ENCODE peak calls at places on chromosomes 16 and 17, in eight cellular contexts. V is endodermal cell, Y is A549, T is upper lobe of right lung, B is upper lobe of left lung, N is left lung, C is stomach, L is right lobe of liver. X is an unnamed sample. For H3K4me1, the result is how much of the 10 kb centered on the place peaks cover.

GRCh38 chr17:31425646-31426045 is 34.2 kb downstream of the RAB11FIP4 start:
- DNase-seq in C (no peak), Y (no peak), N (peak), B (peak), L (no peak), T (no peak), V (peak), X (peak)

GRCh38 chr16:4767872-4768548 is 1.0 kb upstream of the ZNF500 start:
- DNase-seq in Y (no peak), B (no peak), T (no peak), V (no peak), C (no peak), N (no peak), L (no peak), X (no peak)

GRCh38 chr17:74734256-74734655 is 2.8 kb upstream of the RAB37 start:
- DNase-seq in N (no peak), V (no peak), C (no peak), B (no peak), T (no peak), L (no peak), Y (no peak), X (no peak)

GRCh38 chr17:34981538-34982241 is 1.4 kb downstream of the LIG3 start:
- DNase-seq in B (no peak), L (no peak), C (no peak), V (no peak), T (no peak), Y (no peak), N (no peak), X (no peak)

GRCh38 chr16:85418978-85419491 is 194.1 kb upstream of the GSE1 start:
- DNase-seq in C (no peak), B (no peak), Y (no peak), N (peak), V (no peak), L (peak), T (peak), X (peak)

GRCh38 chr17:38815576-38816193 is 9.4 kb downstream of the CWC25 start:
- DNase-seq in V (no peak), T (no peak), Y (peak), B (no peak), L (no peak), N (no peak), C (no peak), X (no peak)

GRCh38 chr16:65342231-65342866 is 220.5 kb upstream of the CDH11 start:
- DNase-seq in T (no peak), Y (no peak), C (no peak), N (no peak), L (no peak), V (peak), B (no peak), X (no peak)

GRCh38 chr17:79892457-79893236 is 53.4 kb upstream of the CBX4 start:
- DNase-seq in Y (no peak), V (no peak), B (no peak), N (no peak), L (no peak), T (no peak), C (peak), X (no peak)

GRCh38 chr16:87541882-87542234 is 49.0 kb upstream of the ZCCHC14 start:
- DNase-seq in C (no peak), Y (no peak), B (no peak), T (no peak), V (no peak), L (no peak), N (no peak), X (no peak)

GRCh38 chr17:61770752-61771533 is 92.4 kb downstream of the BRIP1 start:
- DNase-seq in N (no peak), V (no peak), L (no peak), B (no peak), T (no peak), C (no peak), Y (no peak), X (no peak)

GRCh38 chr16:22300427-22301071 is 3.3 kb downstream of the POLR3E start:
- DNase-seq in B (no peak), T (no peak), V (peak), C (peak), Y (peak), L (peak), N (peak), X (peak)

GRCh38 chr16:70523013-70523620 is at the start of gene COG4:
- DNase-seq in L (peak), V (peak), C (peak), B (peak), T (peak), Y (peak), N (peak), X (peak)

GRCh38 chr16:70608516-70608915 is 37.8 kb upstream of the IL34 start:
- DNase-seq in L (no peak), C (no peak), N (no peak), Y (no peak), V (peak), B (peak), T (no peak), X (no peak)

GRCh38 chr16:85416267-85417109 is 196.6 kb upstream of the GSE1 start:
- DNase-seq in B (peak), N (peak), L (peak), Y (peak), T (peak), C (peak), V (peak), X (peak)

GRCh38 chr16:53282975-53283946 is 151.0 kb upstream of the RBL2 start:
- DNase-seq in B (no peak), N (no peak), T (no peak), V (no peak), Y (peak), C (no peak), L (no peak), X (no peak)

GRCh38 chr16:20954574-20954973 is 54.0 kb downstream of the LYRM1 start:
- DNase-seq in L (no peak), B (no peak), Y (no peak), C (no peak), N (no peak), V (no peak), T (no peak), X (no peak)

GRCh38 chr17:1492249-1493206 is at the start of gene MYO1C:
- DNase-seq in N (peak), L (no peak), Y (no peak), C (no peak), T (no peak), V (peak), B (peak), X (peak)
- H3K4me1 ChIP-seq in N (half or more), L (under half), Y (under half), C (half or more), T (half or more), V (under half), B (half or more), X (under half)

DNA sequence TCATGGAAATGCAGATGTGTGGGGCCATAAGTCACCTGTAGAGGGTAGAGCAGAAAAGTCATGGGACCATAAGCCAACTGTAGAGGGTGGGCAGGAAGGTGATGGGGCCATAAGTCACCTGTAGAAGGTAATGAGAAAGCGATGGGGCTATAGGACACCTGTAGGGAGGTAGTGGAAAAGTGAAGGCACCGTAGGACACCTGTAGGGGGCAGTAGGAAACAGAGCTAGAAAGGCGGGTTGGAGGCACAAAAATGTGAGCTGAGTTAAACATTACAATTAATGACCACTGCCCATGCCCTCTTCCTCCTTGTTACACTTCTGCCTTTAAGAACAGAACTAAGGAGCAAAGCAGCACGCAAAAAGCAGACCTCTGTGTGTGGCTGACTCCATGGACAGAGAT is 150.1 kb downstream of the SHISA6 start:
- DNase-seq in B (no peak), C (no peak), L (no peak), N (no peak), T (no peak), V (peak), Y (no peak), X (no peak)
- TF ChIP-seq CTCF in B (no peak), C (no peak), L (no peak), N (peak), T (peak), V (peak), Y (no peak), X (peak)

GRCh38 chr16:56551796-56552738 is 12.8 kb upstream of the MT4 start:
- DNase-seq in L (peak), N (no peak), V (no peak), T (no peak), Y (no peak), B (no peak), C (peak), X (no peak)

GRCh38 chr16:56547949-56548567 is 16.8 kb upstream of the MT4 start:
- DNase-seq in T (no peak), B (no peak), N (no peak), V (no peak), C (no peak), L (no peak), Y (no peak), X (no peak)

GRCh38 chr16:56542039-56542438 is 22.2 kb upstream of the BBS2 start:
- DNase-seq in B (no peak), L (no peak), T (no peak), V (no peak), Y (no peak), N (no peak), C (no peak), X (no peak)

GRCh38 chr16:56549744-56550385 is 15.0 kb upstream of the MT4 start:
- DNase-seq in N (no peak), Y (no peak), T (no peak), B (no peak), L (no peak), V (no peak), C (no peak), X (no peak)

GRCh38 chr16:56547120-56547948 is 17.5 kb upstream of the MT4 start:
- DNase-seq in B (peak), C (no peak), Y (no peak), T (no peak), V (peak), N (no peak), L (no peak), X (no peak)
- H3K27ac ChIP-seq in B (no peak), C (no peak), Y (no peak), T (no peak), V (peak), N (no peak), L (no peak), X (no peak)

DNA sequence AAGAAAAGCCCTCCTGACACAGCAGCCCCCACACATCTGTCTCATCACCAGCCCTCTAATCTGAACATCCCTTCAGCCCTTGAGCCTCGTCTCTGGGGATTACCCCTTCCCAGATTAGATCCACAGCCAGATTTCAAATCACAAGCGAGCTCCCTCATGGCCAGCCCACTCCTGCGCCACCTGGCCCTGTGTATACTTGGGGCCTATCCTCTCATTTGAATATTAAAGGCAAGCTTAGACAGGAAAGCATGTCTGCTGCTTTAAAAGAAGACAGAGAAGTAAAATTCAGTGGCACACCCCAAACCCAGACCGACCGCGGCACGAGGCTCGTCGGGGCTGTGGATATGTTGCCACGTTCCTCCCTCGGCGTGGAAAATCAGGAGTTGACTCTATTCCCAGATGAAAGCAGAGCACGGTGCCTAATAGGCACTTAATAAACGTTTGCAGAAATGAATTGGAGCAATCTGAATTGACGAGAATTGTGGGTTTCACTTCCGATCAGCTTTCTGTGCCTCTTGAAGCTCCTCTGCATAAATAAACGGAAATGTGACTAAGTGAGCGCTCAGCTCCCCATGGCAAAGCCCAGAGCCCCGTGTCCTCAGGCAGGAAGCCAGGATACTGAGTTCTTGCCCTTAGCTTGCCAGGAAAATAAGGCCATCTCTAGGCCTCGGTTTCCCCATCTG is 108.0 kb downstream of the CCDC182 start:
- DNase-seq in V (no peak), Y (no peak), C (no peak), L (no peak), T (no peak), N (no peak), B (peak), X (no peak)
- H3K4me1 ChIP-seq in V (under half), Y (under half), C (under half), L (under half), T (under half), N (under half), B (under half), X (under half)

GRCh38 chr17:75855310-75856061 is at the start of gene WBP2:
- DNase-seq in L (peak), C (peak), Y (peak), B (peak), T (peak), N (peak), V (peak), X (peak)

GRCh38 chr17:75854111-75854748 is 905 bp downstream of the WBP2 start:
- DNase-seq in Y (peak), T (no peak), N (peak), B (no peak), L (peak), C (no peak), V (peak), X (no peak)

GRCh38 chr17:75854881-75855309 is 240 bp downstream of the WBP2 start:
- DNase-seq in V (no peak), L (peak), N (peak), Y (peak), C (no peak), B (no peak), T (peak), X (no peak)

GRCh38 chr17:75853410-75853809 is 1.7 kb downstream of the WBP2 start:
- DNase-seq in B (no peak), C (no peak), N (peak), Y (no peak), T (no peak), V (peak), L (no peak), X (no peak)

DNA sequence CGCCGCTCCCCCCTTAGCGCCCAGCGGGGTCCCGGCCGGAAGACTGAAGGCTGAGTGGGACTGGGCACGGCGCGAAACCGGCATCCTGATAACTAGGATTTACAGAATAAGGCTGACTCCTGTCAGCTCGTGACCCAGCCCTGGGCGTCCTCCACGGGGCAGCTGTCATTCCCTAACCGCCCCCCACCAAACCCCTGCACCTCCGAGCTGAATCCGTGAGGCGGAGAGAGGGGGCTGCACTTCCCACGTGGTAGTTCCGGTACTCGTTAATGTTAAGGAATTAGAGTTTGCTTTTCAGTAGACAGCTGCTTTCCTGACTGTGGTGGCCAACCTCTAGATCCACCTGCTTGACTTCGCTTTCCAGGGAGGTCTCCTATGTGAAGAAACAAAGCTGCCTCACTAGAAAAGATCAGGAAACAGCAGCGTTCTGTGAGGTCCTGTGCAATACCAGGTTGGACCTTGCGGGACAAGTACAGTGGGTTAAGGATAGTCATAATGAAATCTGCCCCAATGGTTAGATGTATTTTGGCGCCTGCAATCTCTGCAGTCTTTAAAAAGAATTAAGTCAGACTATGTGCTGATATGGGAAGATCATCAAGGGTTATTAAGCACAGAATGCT is 1.0 kb upstream of the WBP2 start:
- DNase-seq in L (no peak), B (no peak), V (no peak), N (peak), Y (peak), C (peak), T (no peak), X (no peak)
- TF ChIP-seq CTCF in L (no peak), B (no peak), V (no peak), N (no peak), Y (no peak), C (no peak), T (no peak), X (no peak)

DNA sequence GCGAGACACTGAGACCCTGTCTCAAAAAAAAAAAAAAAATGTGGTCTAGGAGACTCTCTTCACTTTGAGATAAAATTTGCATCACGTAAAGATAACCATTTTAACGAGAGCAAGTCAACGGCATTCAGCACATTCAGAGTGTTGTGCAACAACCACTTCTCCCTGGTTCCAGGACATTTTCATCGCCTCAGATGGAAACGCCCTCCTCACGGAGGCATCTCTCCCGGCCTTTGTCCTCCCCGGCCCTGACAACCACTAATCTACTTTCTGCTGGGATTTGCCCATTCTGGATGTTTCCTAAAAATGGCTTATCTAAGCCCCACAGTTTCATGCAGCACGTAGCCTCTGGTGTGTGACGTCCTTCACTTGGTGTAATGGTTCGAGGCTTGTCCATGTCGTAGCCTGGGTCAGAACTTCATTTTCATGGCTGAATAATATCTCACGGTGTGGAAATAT is 6.4 kb upstream of the NPRL3 start:
- DNase-seq in Y (no peak), V (no peak), B (no peak), L (no peak), C (no peak), N (no peak), T (no peak), X (no peak)
- H3K27ac ChIP-seq in Y (no peak), V (no peak), B (no peak), L (no peak), C (no peak), N (no peak), T (no peak), X (no peak)